ENCODE peak calls at places on chromosome 7, in four cellular contexts. U is K562, I is HepG2, C is H1. K is an unnamed sample.

GRCh38 chr7:38186593-38187314 is 8.7 kb downstream of the STARD3NL start:
- DNase-seq in C (no peak), I (no peak), U (no peak), K (no peak)

GRCh38 chr7:94130716-94131115 is 126.6 kb upstream of the BET1 start:
- DNase-seq in C (no peak), U (no peak), I (no peak), K (no peak)

GRCh38 chr7:150716368-150716767 is at the start of gene GIMAP1:
- DNase-seq in I (no peak), U (no peak), C (no peak), K (no peak)

GRCh38 chr7:150685219-150686029 is at the start of gene GIMAP2:
- DNase-seq in I (no peak), C (no peak), U (peak; percentile 20), K (no peak)

GRCh38 chr7:140863867-140864266 is 60.9 kb downstream of the BRAF start:
- DNase-seq in C (no peak), U (no peak), I (no peak), K (no peak)

GRCh38 chr7:5276611-5277010 is 6.1 kb upstream of the SLC29A4 start:
- DNase-seq in C (no peak), U (no peak), I (no peak), K (no peak)

GRCh38 chr7:44277851-44278250 is 47.5 kb downstream of the CAMK2B start:
- DNase-seq in I (no peak), U (no peak), C (no peak), K (no peak)

GRCh38 chr7:54874804-54875203 is 115.8 kb upstream of the SEC61G start:
- DNase-seq in U (no peak), I (no peak), C (no peak), K (no peak)

GRCh38 chr7:110762514-110762913 is 328.4 kb upstream of the LRRN3 start:
- DNase-seq in I (no peak), C (no peak), U (no peak), K (no peak)

GRCh38 chr7:132500727-132501410 is 75.4 kb downstream of the PLXNA4 start:
- DNase-seq in C (no peak), U (peak; percentile 15), I (no peak), K (no peak)

GRCh38 chr7:114488696-114489095 is 74.1 kb downstream of the FOXP2 start:
- DNase-seq in C (no peak), I (no peak), U (no peak), K (no peak)

GRCh38 chr7:30082686-30083085 is 52.1 kb upstream of the MTURN start:
- DNase-seq in I (no peak), C (no peak), U (no peak), K (no peak)

GRCh38 chr7:128123291-128124037 is 92.2 kb upstream of the LRRC4 start:
- DNase-seq in C (no peak), I (no peak), U (no peak), K (no peak)

GRCh38 chr7:138934861-138935260 is 46.3 kb downstream of the KIAA1549 start:
- DNase-seq in U (no peak), I (peak; percentile 14), C (no peak), K (no peak)

GRCh38 chr7:29447828-29448227 is 115.8 kb upstream of the PRR15 start:
- DNase-seq in I (no peak), U (no peak), C (no peak), K (no peak)

GRCh38 chr7:100965723-100966541 is 3.4 kb upstream of the MUC12 start:
- DNase-seq in C (peak; percentile 97), U (peak; percentile 95), I (peak; percentile 57), K (peak; percentile 91)

GRCh38 chr7:95901006-95901405 is 128.7 kb downstream of the DYNC1I1 start:
- DNase-seq in C (no peak), U (no peak), I (no peak), K (no peak)

GRCh38 chr7:36231406-36231805 is 78.4 kb downstream of the EEPD1 start:
- DNase-seq in I (no peak), U (no peak), C (no peak), K (no peak)

GRCh38 chr7:36236073-36236472 is 83.0 kb downstream of the EEPD1 start:
- DNase-seq in I (no peak), C (peak; percentile 10), U (no peak), K (no peak)

GRCh38 chr7:36232971-36233550 is 80.0 kb downstream of the EEPD1 start:
- DNase-seq in U (no peak), I (peak; percentile 60), C (no peak), K (no peak)

GRCh38 chr7:36228039-36228438 is 75.0 kb downstream of the EEPD1 start:
- DNase-seq in U (no peak), I (no peak), C (no peak), K (no peak)

DNA sequence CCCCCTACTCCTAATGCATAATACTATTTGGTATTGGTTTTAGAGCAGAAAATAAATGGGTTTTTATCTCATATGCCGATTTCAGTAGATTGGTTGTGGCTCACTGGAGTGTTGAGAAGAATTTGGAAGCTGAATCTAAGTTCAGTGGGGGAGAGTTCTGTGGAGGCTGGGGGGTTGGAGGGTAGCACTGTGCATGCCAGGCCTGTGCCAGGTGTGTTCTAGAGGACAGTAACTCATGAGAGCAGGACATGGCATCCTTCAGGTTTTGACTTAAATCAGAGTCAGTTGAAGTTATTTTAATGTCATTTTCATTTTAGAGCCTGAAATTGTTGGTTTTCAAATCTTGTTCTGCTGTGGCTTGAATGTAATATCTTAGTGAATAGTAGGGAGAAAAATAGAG is 79.5 kb downstream of the EEPD1 start:
- DNase-seq in I (no peak), U (no peak), C (no peak), K (no peak)
- TF ChIP-seq SRF in I (no peak), U (no peak), C (no peak), K (no peak)

DNA sequence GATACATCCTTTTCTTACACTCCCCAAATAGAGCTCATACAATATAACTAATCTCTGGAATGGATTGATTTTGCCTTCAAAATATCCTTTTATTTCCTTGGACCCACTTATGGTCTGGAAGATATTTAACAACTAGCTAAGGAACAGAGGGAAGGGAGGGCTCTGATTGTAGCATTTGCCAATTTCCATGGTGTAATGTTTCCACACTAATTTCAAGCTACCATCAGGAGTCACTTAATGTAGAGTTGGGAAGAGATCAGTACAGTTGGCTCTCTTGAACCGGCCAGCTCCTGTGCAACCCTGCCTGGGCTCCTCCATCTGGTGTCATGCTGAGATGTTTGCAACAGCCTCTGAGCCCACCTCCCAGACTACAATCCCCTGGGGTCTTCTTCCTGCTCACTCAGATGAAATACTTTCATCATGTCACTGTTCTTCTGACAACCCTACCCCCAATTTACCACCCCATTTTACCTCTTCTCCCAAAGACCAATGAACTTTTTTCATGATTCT is 8.0 kb upstream of the IL6 start:
- DNase-seq in U (no peak), C (no peak), I (no peak), K (no peak)
- TF ChIP-seq SIN3A in U (no peak), C (no peak), I (no peak), K (no peak)

GRCh38 chr7:37150180-37150579 is 298.5 kb downstream of the ELMO1 start:
- DNase-seq in C (no peak), I (peak; percentile 58), U (no peak), K (no peak)

GRCh38 chr7:37149019-37149814 is 299.4 kb downstream of the ELMO1 start:
- DNase-seq in C (no peak), U (no peak), I (no peak), K (no peak)

GRCh38 chr7:37153376-37153775 is 295.3 kb downstream of the ELMO1 start:
- DNase-seq in C (no peak), I (no peak), U (no peak), K (no peak)

GRCh38 chr7:37151741-37152413 is 296.8 kb downstream of the ELMO1 start:
- DNase-seq in I (peak; percentile 10), C (no peak), U (no peak), K (no peak)

GRCh38 chr7:37150856-37151255 is 297.8 kb downstream of the ELMO1 start:
- DNase-seq in I (no peak), C (no peak), U (no peak), K (no peak)
- H3K27ac ChIP-seq in I (no peak overlapping the region), C (no peak overlapping the region), U (no peak overlapping the region), K (no peak overlapping the region)

GRCh38 chr7:97021443-97022261 is 3.0 kb downstream of the DLX5 start:
- DNase-seq in U (no peak), C (no peak), I (no peak), K (no peak)
- TF ChIP-seq SRF in U (no peak), C (no peak), I (no peak), K (no peak)

GRCh38 chr7:81725003-81725402 is 44.8 kb downstream of the HGF start:
- DNase-seq in I (no peak), U (no peak), C (no peak), K (no peak)
- TF ChIP-seq SIN3A in I (no peak), U (no peak), C (no peak), K (no peak)

GRCh38 chr7:26189697-26190096 is 10.8 kb downstream of the HNRNPA2B1 start:
- DNase-seq in U (no peak), I (no peak), C (no peak), K (no peak)

GRCh38 chr7:26188291-26188999 is 12.1 kb downstream of the HNRNPA2B1 start:
- DNase-seq in U (no peak), I (no peak), C (no peak), K (no peak)

GRCh38 chr7:26186364-26187311 is 13.9 kb downstream of the HNRNPA2B1 start:
- DNase-seq in C (no peak), U (no peak), I (no peak), K (no peak)

GRCh38 chr7:26189000-26189539 is 11.5 kb downstream of the HNRNPA2B1 start:
- DNase-seq in C (no peak), U (no peak), I (no peak), K (no peak)

GRCh38 chr7:26187380-26188290 is 12.9 kb downstream of the HNRNPA2B1 start:
- DNase-seq in U (peak; percentile 60), C (no peak), I (no peak), K (no peak)
- H3K27ac ChIP-seq in U (peak overlapping the region; percentile 61), C (peak overlapping the region; percentile 13), I (no peak overlapping the region), K (no peak overlapping the region)

DNA sequence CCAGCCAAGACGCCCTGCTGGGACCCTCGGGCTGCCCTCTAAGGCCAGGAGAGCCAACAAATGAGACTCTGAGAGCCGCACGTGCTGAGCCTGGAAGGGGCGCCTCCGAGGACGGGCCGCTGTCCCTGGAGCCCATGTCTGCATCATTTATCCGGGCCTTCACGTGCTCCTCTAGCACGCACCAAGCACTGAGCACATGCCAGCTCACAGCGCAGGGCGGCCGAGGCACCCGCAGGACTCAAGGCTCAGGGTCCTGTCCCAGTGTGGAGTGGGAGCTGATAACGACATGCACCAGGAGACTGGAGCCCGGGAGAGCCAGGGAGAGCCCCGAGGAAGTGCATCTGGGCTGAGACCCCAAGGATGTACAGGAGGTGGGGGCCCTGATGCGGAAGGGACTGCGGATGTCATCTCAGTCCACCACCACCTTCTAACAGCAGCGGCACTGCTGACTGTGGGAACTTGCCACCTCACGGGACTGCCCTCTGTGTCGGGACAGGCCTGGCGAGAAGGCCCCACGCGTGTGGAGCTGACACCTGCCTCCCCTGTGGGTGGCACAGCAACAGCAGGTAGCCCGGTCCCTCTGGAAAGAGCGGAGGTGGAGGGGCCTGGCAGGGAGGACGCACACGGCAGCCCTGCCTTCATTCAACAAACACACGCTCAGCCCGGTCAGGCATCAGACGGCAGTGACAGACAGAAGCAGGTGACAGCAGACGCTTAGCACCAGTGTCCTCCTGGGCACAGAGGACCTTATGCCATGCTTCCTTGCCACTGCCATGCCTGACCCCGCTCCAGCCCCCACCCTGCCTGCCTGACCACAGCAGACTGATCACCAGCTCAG is 182.9 kb downstream of the ELFN1 start:
- DNase-seq in U (no peak), I (no peak), C (no peak), K (no peak)
- TF ChIP-seq SRF in U (no peak), I (no peak), C (no peak), K (no peak)

K was measured in HCT116.